ENCODE peak calls at places on chromosomes 2 and 18, in four cellular contexts. S, M, B and E are unnamed samples.

GRCh38 chr18:4286256-4286655 is 168.9 kb downstream of the DLGAP1 start:
- DNase-seq in M (no peak), B (no peak), S (no peak), E (no peak)

GRCh38 chr18:25921677-25922421 is 168.6 kb downstream of the SS18 start:
- DNase-seq in S (peak), B (no peak), M (peak), E (no peak)

GRCh38 chr18:67742954-67743353 is 226.4 kb upstream of the DSEL start:
- DNase-seq in B (no peak), S (no peak), M (no peak), E (no peak)

GRCh38 chr2:15753811-15754702 is 162.4 kb downstream of the DDX1 start:
- DNase-seq in B (no peak), M (no peak), S (no peak), E (no peak)

GRCh38 chr2:166665991-166666940 is 172.2 kb upstream of the SCN7A start:
- DNase-seq in M (no peak), S (no peak), B (no peak), E (no peak)

GRCh38 chr18:58316400-58316942 is 272.4 kb downstream of the NEDD4L start:
- DNase-seq in S (no peak), M (no peak), B (no peak), E (peak)

GRCh38 chr2:181586569-181587076 is 70.3 kb downstream of the CERKL start:
- DNase-seq in S (no peak), M (no peak), B (no peak), E (no peak)

GRCh38 chr2:2234398-2234797 is 96.7 kb downstream of the MYT1L start:
- DNase-seq in B (no peak), M (no peak), S (no peak), E (no peak)

GRCh38 chr2:234457421-234457820 is 39.5 kb downstream of the ARL4C start:
- DNase-seq in S (no peak), B (no peak), M (no peak), E (no peak)

GRCh38 chr18:12851709-12852108 is 32.3 kb downstream of the PTPN2 start:
- DNase-seq in M (no peak), S (no peak), B (no peak), E (no peak)

GRCh38 chr2:32947076-32947483 is 327 bp downstream of the LTBP1 start:
- DNase-seq in M (peak), B (no peak), S (no peak), E (no peak)

GRCh38 chr2:192604295-192604694 is 409.6 kb upstream of the TMEFF2 start:
- DNase-seq in M (no peak), S (no peak), B (no peak), E (no peak)

GRCh38 chr2:18178736-18179349 is 300.4 kb downstream of the KCNS3 start:
- DNase-seq in B (no peak), S (peak), M (peak), E (no peak)

GRCh38 chr2:191128172-191128910 is 22.5 kb downstream of the STAT4 start:
- DNase-seq in B (no peak), M (no peak), S (no peak), E (no peak)

GRCh38 chr2:241254904-241255351 is 60.5 kb downstream of the HDLBP start:
- DNase-seq in M (no peak), S (no peak), B (no peak), E (no peak)

GRCh38 chr2:68190991-68191731 is 33.5 kb downstream of the PNO1 start:
- DNase-seq in B (no peak), S (peak), M (no peak), E (no peak)

GRCh38 chr2:176583530-176584101 is 314.4 kb downstream of the MTX2 start:
- DNase-seq in B (no peak), M (peak), S (no peak), E (no peak)

GRCh38 chr2:120865656-120866055 is 130.0 kb downstream of the GLI2 start:
- DNase-seq in S (no peak), B (no peak), M (no peak), E (no peak)

GRCh38 chr2:175111200-175111657 is 56.8 kb downstream of the ATF2 start:
- DNase-seq in B (no peak), S (peak), M (no peak), E (no peak)

GRCh38 chr2:235066895-235067294 is 115.1 kb downstream of the SH3BP4 start:
- DNase-seq in S (no peak), M (no peak), B (no peak), E (no peak)

GRCh38 chr2:57598552-57598951 is 448.1 kb upstream of the VRK2 start:
- DNase-seq in B (no peak), S (no peak), M (no peak), E (no peak)

GRCh38 chr2:156803967-156804366 is 367.8 kb downstream of the GPD2 start:
- DNase-seq in B (no peak), M (no peak), S (no peak), E (no peak)

GRCh38 chr2:24836206-24836605 is 43.0 kb downstream of the CENPO start:
- DNase-seq in B (no peak), M (no peak), S (no peak), E (no peak)

GRCh38 chr2:212926948-212927347 is 224.5 kb downstream of the IKZF2 start:
- DNase-seq in S (no peak), B (no peak), M (no peak), E (no peak)

GRCh38 chr2:232325324-232326273 is 53.0 kb upstream of the ALPP start:
- DNase-seq in B (peak), M (peak), S (peak), E (peak)

GRCh38 chr2:98012561-98012979 is 16.8 kb upstream of the TMEM131 start:
- DNase-seq in M (no peak), S (no peak), B (no peak), E (no peak)

GRCh38 chr2:60414731-60415130 is 138.7 kb downstream of the BCL11A start:
- DNase-seq in M (no peak), S (peak), B (no peak), E (no peak)

GRCh38 chr2:96809951-96810782 is 5.9 kb upstream of the CNNM3 start:
- DNase-seq in S (no peak), M (no peak), B (no peak), E (no peak)

GRCh38 chr2:171365232-171365631 is 68.6 kb downstream of the METTL8 start:
- DNase-seq in S (no peak), M (peak), B (no peak), E (no peak)

GRCh38 chr2:52934354-52934898 is 833.2 kb upstream of the CHAC2 start:
- DNase-seq in S (peak), M (no peak), B (no peak), E (no peak)